ENCODE peak calls at places on chromosome 4, in seven cellular contexts. A is GM12878, E is MM.1S, Z is hepatocyte, O is HCT116, S is astrocyte, V is fibroblast of lung. T is an unnamed sample.
A peak's percentile ranks its signal among the peaks of the same experiment; 100 is the strongest.

GRCh38 chr4:1663549-1663948 is 20.6 kb downstream of the FAM53A start:
- DNase-seq in S (no peak), V (no peak), A (no peak), Z (no peak), E (no peak), O (no peak), T (no peak)

GRCh38 chr4:11537846-11538245 is 109.2 kb upstream of the HS3ST1 start:
- DNase-seq in E (peak; percentile 14), Z (no peak), A (no peak), O (no peak), V (no peak), S (no peak), T (no peak)

GRCh38 chr4:176150283-176150682 is 45.1 kb downstream of the SPATA4 start:
- DNase-seq in S (peak; percentile 17), A (no peak), Z (peak; percentile 10), E (peak; percentile 27), V (peak; percentile 31), O (peak; percentile 23), T (no peak)

GRCh38 chr4:158139086-158139485 is 33.7 kb downstream of the GASK1B start:
- DNase-seq in Z (peak; percentile 20), O (no peak), E (no peak), A (no peak), V (peak; percentile 55), S (peak; percentile 38), T (no peak)

GRCh38 chr4:111952708-111953107 is 192.5 kb upstream of the FAM241A start:
- DNase-seq in E (no peak), S (peak; percentile 57), A (no peak), Z (no peak), O (no peak), V (peak; percentile 67), T (no peak)

GRCh38 chr4:84688605-84689004 is 105.7 kb downstream of the CDS1 start:
- DNase-seq in Z (no peak), E (no peak), V (no peak), O (no peak), S (no peak), A (no peak), T (no peak)

GRCh38 chr4:151553874-151554273 is 144.9 kb downstream of the FHIP1A start:
- DNase-seq in Z (no peak), E (no peak), O (no peak), S (no peak), V (no peak), A (no peak), T (no peak)

GRCh38 chr4:4887426-4887825 is 28.0 kb downstream of the MSX1 start:
- DNase-seq in S (no peak), Z (no peak), V (no peak), A (no peak), E (no peak), O (no peak), T (no peak)

GRCh38 chr4:142265536-142265935 is 580.6 kb downstream of the INPP4B start:
- DNase-seq in O (peak; percentile 21), E (no peak), V (peak; percentile 75), Z (no peak), A (no peak), S (peak; percentile 63), T (peak; percentile 53)

GRCh38 chr4:38470708-38471262 is 193.2 kb upstream of the KLF3 start:
- DNase-seq in V (peak; percentile 36), E (no peak), S (peak; percentile 27), A (no peak), Z (no peak), O (no peak), T (no peak)

GRCh38 chr4:154928640-154929257 is 147.7 kb downstream of the RBM46 start:
- DNase-seq in S (peak; percentile 13), A (no peak), O (peak; percentile 43), E (no peak), Z (peak; percentile 53), V (peak; percentile 10), T (no peak)

GRCh38 chr4:17721496-17722360 is 59.7 kb downstream of the FAM184B start:
- DNase-seq in Z (no peak), E (no peak), O (no peak), S (peak; percentile 40), A (no peak), V (peak; percentile 54), T (no peak)

GRCh38 chr4:149999485-150000074 is 78.7 kb upstream of the DCLK2 start:
- DNase-seq in Z (peak; percentile 68), O (peak; percentile 60), E (peak; percentile 65), A (no peak), S (peak; percentile 73), V (peak; percentile 81), T (no peak)

GRCh38 chr4:8736083-8736825 is 135.4 kb downstream of the HMX1 start:
- DNase-seq in Z (no peak), V (no peak), S (no peak), A (no peak), E (peak; percentile 21), O (no peak), T (no peak)

GRCh38 chr4:57581200-57581599 is 471.0 kb upstream of the IGFBP7 start:
- DNase-seq in E (no peak), O (no peak), A (no peak), Z (no peak), V (no peak), S (no peak), T (no peak)

DNA sequence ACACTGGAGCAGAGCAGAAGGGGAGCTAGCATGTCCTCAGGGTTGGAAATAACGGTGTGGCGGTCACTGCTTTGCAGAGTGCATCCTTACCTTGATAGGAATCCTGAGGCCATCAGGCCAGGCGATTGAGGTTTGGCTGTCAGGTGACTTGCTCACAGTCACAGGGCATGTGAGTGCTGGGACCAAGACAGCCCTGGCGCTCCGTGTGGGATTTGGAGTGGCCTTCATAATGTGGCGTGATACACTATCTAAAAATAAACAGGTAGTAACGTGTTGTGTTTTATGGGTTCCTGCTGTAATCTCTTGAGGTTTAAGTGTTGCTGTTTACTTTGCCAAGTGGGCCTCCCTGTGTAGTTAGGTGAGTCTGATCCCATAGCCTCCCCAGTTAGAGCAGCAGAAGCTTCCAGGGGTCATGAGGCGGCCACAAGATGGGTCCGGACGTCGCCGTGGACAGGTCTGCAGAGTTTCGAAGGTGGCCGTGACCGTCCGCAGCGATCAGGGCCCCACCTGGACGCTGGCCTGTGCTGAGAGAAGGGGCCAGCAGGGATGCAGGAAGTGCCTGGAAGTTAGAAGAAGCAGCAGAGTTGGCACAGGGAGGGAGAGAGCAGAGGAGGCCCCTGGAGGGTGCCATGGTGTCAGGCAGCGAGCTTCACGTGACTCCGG is 27.7 kb downstream of the RGS12 start:
- DNase-seq in A (no peak), Z (peak; percentile 71), O (no peak), V (no peak), E (no peak), S (no peak), T (no peak)
- H3K27ac ChIP-seq in A (no peak overlapping the region), Z (peak overlapping the region; percentile 90), O (no peak overlapping the region), V (no peak overlapping the region), E (no peak overlapping the region), S (no peak overlapping the region), T (no peak overlapping the region)

GRCh38 chr4:21452931-21453330 is 495.6 kb downstream of the KCNIP4 start:
- DNase-seq in S (no peak), Z (no peak), E (no peak), O (no peak), V (peak; percentile 4), A (no peak), T (no peak)

GRCh38 chr4:21451032-21451431 is 497.5 kb downstream of the KCNIP4 start:
- DNase-seq in E (no peak), Z (no peak), S (peak; percentile 81), V (peak; percentile 84), A (no peak), O (no peak), T (no peak)

GRCh38 chr4:21450331-21450730 is 498.2 kb downstream of the KCNIP4 start:
- DNase-seq in O (no peak), Z (no peak), A (no peak), V (no peak), E (no peak), S (no peak), T (no peak)

GRCh38 chr4:21447320-21448055 is 501.1 kb downstream of the KCNIP4 start:
- DNase-seq in Z (peak; percentile 13), O (no peak), A (no peak), E (no peak), S (no peak), V (no peak), T (no peak)
- TF ChIP-seq CTCF in Z (no peak), O (no peak), A (no peak), E (no peak), S (no peak), V (no peak), T (no peak)

DNA sequence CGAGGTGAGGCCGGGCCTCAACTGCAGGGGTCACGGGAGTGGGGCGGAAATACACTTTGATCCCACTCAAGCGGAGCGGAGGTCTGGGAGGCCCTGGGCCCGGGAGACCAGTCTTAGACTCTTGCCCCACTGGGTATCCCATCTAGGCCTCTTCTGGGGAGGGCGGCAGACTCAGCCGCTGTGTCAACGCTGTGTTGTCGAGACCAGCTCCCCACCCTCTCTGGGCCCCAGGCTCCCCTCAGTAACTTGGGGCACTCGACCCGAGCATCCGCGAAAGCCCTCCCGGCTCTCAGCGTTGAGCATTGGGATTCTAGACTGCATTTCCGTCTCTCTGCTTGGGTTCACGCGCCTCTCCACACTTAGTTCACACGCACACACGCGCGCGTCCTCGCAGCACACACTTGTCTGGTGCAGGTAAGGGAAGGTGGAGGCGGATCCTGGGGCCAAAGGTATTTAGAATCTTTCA is 1.7 kb downstream of the NKX3-2 start:
- DNase-seq in O (no peak), S (no peak), A (no peak), V (no peak), Z (no peak), E (peak; percentile 3), T (no peak)
- TF ChIP-seq EZH2 in O (no peak), S (no peak), A (no peak), V (no peak), Z (no peak), E (no peak), T (no peak)

GRCh38 chr4:139039044-139039443 is 23.5 kb downstream of the NOCT start:
- DNase-seq in A (no peak), O (no peak), S (no peak), E (no peak), Z (no peak), V (no peak), T (no peak)
- H3K27ac ChIP-seq in A (no peak overlapping the region), O (no peak overlapping the region), S (no peak overlapping the region), E (no peak overlapping the region), Z (no peak overlapping the region), V (no peak overlapping the region), T (no peak overlapping the region)

GRCh38 chr4:16505726-16506125 is 279.5 kb upstream of the TAPT1 start:
- DNase-seq in S (no peak), O (no peak), Z (peak; percentile 22), A (no peak), E (no peak), V (no peak), T (no peak)
- TF ChIP-seq CTCF in S (peak; percentile 22), O (no peak), Z (peak; percentile 20), A (no peak), E (peak; percentile 7), V (peak; percentile 44), T (no peak)

DNA sequence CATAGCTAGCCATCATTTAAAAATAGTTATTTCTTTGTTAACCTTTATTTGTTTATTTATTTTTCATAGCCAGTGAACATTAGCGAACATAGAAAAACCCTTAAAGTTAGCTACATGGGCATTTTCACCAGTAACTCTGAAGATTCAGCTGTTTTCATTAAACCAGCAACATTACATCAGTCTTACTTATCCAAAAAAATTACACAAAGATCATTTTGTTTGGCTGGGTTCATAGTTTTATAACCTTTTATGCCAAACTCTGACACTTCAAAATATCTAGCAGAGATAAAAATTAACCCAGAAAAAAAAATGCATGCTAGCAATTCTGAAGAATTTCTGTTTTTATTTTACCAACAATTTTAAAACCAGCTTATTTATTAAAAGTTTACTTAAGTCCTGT is 784.1 kb downstream of the PCDH18 start:
- DNase-seq in E (no peak), O (no peak), A (no peak), Z (no peak), V (no peak), S (no peak), T (no peak)
- TF ChIP-seq EZH2 in E (no peak), O (no peak), A (no peak), Z (no peak), V (no peak), S (no peak), T (no peak)